ENCODE peak calls at places on chromosome 15, in five cellular contexts. A, I, Q, B and M are unnamed samples.

GRCh38 chr15:51192560-51193280 is 98.0 kb upstream of the TNFAIP8L3 start:
- DNase-seq in A (peak), I (peak), Q (peak), B (peak), M (peak)

GRCh38 chr15:68552344-68552743 is 26.4 kb upstream of the CORO2B start:
- DNase-seq in A (no peak), I (no peak), Q (no peak), B (no peak), M (no peak)

GRCh38 chr15:29674661-29675533 is 147.4 kb downstream of the TJP1 start:
- DNase-seq in A (no peak), I (no peak), Q (no peak), B (peak), M (peak)

GRCh38 chr15:44092221-44092620 is 102.8 kb downstream of the FRMD5 start:
- DNase-seq in A (no peak), I (no peak), Q (no peak), B (no peak), M (no peak)

GRCh38 chr15:35444557-35445204 is 101.3 kb downstream of the DPH6 start:
- DNase-seq in A (no peak), I (no peak), Q (no peak), B (no peak), M (peak)

GRCh38 chr15:51069983-51070382 is 24.7 kb downstream of the TNFAIP8L3 start:
- DNase-seq in A (no peak), I (no peak), Q (no peak), B (no peak), M (no peak)

GRCh38 chr15:100103828-100104227 is 237.9 kb downstream of the ADAMTS17 start:
- DNase-seq in A (no peak), I (no peak), Q (no peak), B (peak), M (no peak)

GRCh38 chr15:39180494-39180930 is 400.4 kb upstream of the THBS1 start:
- DNase-seq in A (no peak), I (peak), Q (no peak), B (no peak), M (no peak)

GRCh38 chr15:64014995-64015394 is 31.3 kb downstream of the DAPK2 start:
- DNase-seq in A (no peak), I (no peak), Q (peak), B (no peak), M (no peak)

GRCh38 chr15:39581501-39582285 is 814 bp downstream of the THBS1 start:
- DNase-seq in A (no peak), I (no peak), Q (no peak), B (peak), M (peak)

GRCh38 chr15:31856581-31856980 is 173.7 kb upstream of the CHRNA7 start:
- DNase-seq in A (no peak), I (no peak), Q (no peak), B (no peak), M (no peak)

GRCh38 chr15:32956006-32956405 is 238.2 kb downstream of the GREM1 start:
- DNase-seq in A (no peak), I (peak), Q (no peak), B (no peak), M (peak)

GRCh38 chr15:62067448-62068044 is 769 bp downstream of the C2CD4A start:
- DNase-seq in A (peak), I (no peak), Q (no peak), B (no peak), M (peak)

GRCh38 chr15:80978685-80979084 is 10.9 kb downstream of the MESD start:
- DNase-seq in A (no peak), I (no peak), Q (no peak), B (no peak), M (peak)

GRCh38 chr15:70165811-70166284 is 68.1 kb upstream of the TLE3 start:
- DNase-seq in A (no peak), I (no peak), Q (peak), B (no peak), M (no peak)